ENCODE peak calls at places on chromosomes 4 and X, in five cellular contexts. One of them, this sample, is unnamed.

GRCh38 chrX:18291006-18291545 is 63.4 kb downstream of the SCML2 start:
- DNase-seq in globus pallidus: no peak
- DNase-seq in posterior cingulate gyrus: no peak
- DNase-seq in activated gamma-delta T cell treated with Interleukin-2 at 50 U/mL for 16 hours: no peak
- DNase-seq in upper lobe of right lung: no peak
- DNase-seq in this sample: no peak

GRCh38 chr4:130147618-130148017 is 1051.7 kb downstream of the C4orf33 start:
- DNase-seq in globus pallidus: peak
- DNase-seq in posterior cingulate gyrus: no peak
- DNase-seq in activated gamma-delta T cell treated with Interleukin-2 at 50 U/mL for 16 hours: no peak
- DNase-seq in upper lobe of right lung: no peak
- DNase-seq in this sample: no peak

GRCh38 chrX:8288590-8288989 is 117.5 kb upstream of the VCX2 start:
- DNase-seq in globus pallidus: no peak
- DNase-seq in posterior cingulate gyrus: no peak
- DNase-seq in activated gamma-delta T cell treated with Interleukin-2 at 50 U/mL for 16 hours: no peak
- DNase-seq in upper lobe of right lung: no peak
- DNase-seq in this sample: no peak

GRCh38 chr4:95867919-95868318 is 28.0 kb downstream of the PDHA2 start:
- DNase-seq in globus pallidus: no peak
- DNase-seq in posterior cingulate gyrus: no peak
- DNase-seq in activated gamma-delta T cell treated with Interleukin-2 at 50 U/mL for 16 hours: no peak
- DNase-seq in upper lobe of right lung: no peak
- DNase-seq in this sample: no peak

GRCh38 chrX:2516612-2517011 is 15.8 kb upstream of the DHRSX start:
- DNase-seq in globus pallidus: no peak
- DNase-seq in posterior cingulate gyrus: no peak
- DNase-seq in activated gamma-delta T cell treated with Interleukin-2 at 50 U/mL for 16 hours: no peak
- DNase-seq in upper lobe of right lung: no peak
- DNase-seq in this sample: no peak

GRCh38 chr4:149707862-149708261 is 107.8 kb downstream of the IQCM start:
- DNase-seq in globus pallidus: no peak
- DNase-seq in posterior cingulate gyrus: no peak
- DNase-seq in activated gamma-delta T cell treated with Interleukin-2 at 50 U/mL for 16 hours: no peak
- DNase-seq in upper lobe of right lung: no peak
- DNase-seq in this sample: no peak

GRCh38 chr4:53529025-53529424 is 62.3 kb downstream of the LNX1 start:
- DNase-seq in globus pallidus: no peak
- DNase-seq in posterior cingulate gyrus: no peak
- DNase-seq in activated gamma-delta T cell treated with Interleukin-2 at 50 U/mL for 16 hours: no peak
- DNase-seq in upper lobe of right lung: no peak
- DNase-seq in this sample: no peak

GRCh38 chr4:123826896-123827295 is 430.3 kb downstream of the SPRY1 start:
- DNase-seq in globus pallidus: no peak
- DNase-seq in posterior cingulate gyrus: no peak
- DNase-seq in activated gamma-delta T cell treated with Interleukin-2 at 50 U/mL for 16 hours: no peak
- DNase-seq in upper lobe of right lung: no peak
- DNase-seq in this sample: no peak

GRCh38 chrX:27619975-27620374 is 29.8 kb downstream of the DCAF8L2 start:
- DNase-seq in globus pallidus: no peak
- DNase-seq in posterior cingulate gyrus: no peak
- DNase-seq in activated gamma-delta T cell treated with Interleukin-2 at 50 U/mL for 16 hours: no peak
- DNase-seq in upper lobe of right lung: no peak
- DNase-seq in this sample: no peak

GRCh38 chr4:188008377-188008776 is 12.8 kb downstream of the ZFP42 start:
- DNase-seq in globus pallidus: no peak
- DNase-seq in posterior cingulate gyrus: no peak
- DNase-seq in activated gamma-delta T cell treated with Interleukin-2 at 50 U/mL for 16 hours: no peak
- DNase-seq in upper lobe of right lung: no peak
- DNase-seq in this sample: no peak

GRCh38 chr4:174697164-174697563 is 131.9 kb downstream of the GLRA3 start:
- DNase-seq in globus pallidus: no peak
- DNase-seq in posterior cingulate gyrus: no peak
- DNase-seq in activated gamma-delta T cell treated with Interleukin-2 at 50 U/mL for 16 hours: no peak
- DNase-seq in upper lobe of right lung: no peak
- DNase-seq in this sample: peak

GRCh38 chr4:109998867-109999303 is 86.2 kb downstream of the EGF start:
- DNase-seq in globus pallidus: peak
- DNase-seq in posterior cingulate gyrus: no peak
- DNase-seq in activated gamma-delta T cell treated with Interleukin-2 at 50 U/mL for 16 hours: peak
- DNase-seq in upper lobe of right lung: no peak
- DNase-seq in this sample: peak

GRCh38 chrX:30787012-30787411 is 102.0 kb downstream of the TAB3 start:
- DNase-seq in globus pallidus: no peak
- DNase-seq in posterior cingulate gyrus: no peak
- DNase-seq in activated gamma-delta T cell treated with Interleukin-2 at 50 U/mL for 16 hours: no peak
- DNase-seq in upper lobe of right lung: no peak
- DNase-seq in this sample: no peak

GRCh38 chrX:23513121-23513520 is 154.2 kb upstream of the PRDX4 start:
- DNase-seq in globus pallidus: no peak
- DNase-seq in posterior cingulate gyrus: no peak
- DNase-seq in activated gamma-delta T cell treated with Interleukin-2 at 50 U/mL for 16 hours: no peak
- DNase-seq in upper lobe of right lung: no peak
- DNase-seq in this sample: no peak

GRCh38 chr4:115529126-115529525 is 415.7 kb upstream of the NDST4 start:
- DNase-seq in globus pallidus: no peak
- DNase-seq in posterior cingulate gyrus: no peak
- DNase-seq in activated gamma-delta T cell treated with Interleukin-2 at 50 U/mL for 16 hours: no peak
- DNase-seq in upper lobe of right lung: no peak
- DNase-seq in this sample: no peak

GRCh38 chrX:19670321-19670750 is 155.0 kb upstream of the MAP3K15 start:
- DNase-seq in globus pallidus: no peak
- DNase-seq in posterior cingulate gyrus: no peak
- DNase-seq in activated gamma-delta T cell treated with Interleukin-2 at 50 U/mL for 16 hours: no peak
- DNase-seq in upper lobe of right lung: no peak
- DNase-seq in this sample: peak

GRCh38 chrX:50877310-50877709 is 33.2 kb upstream of the BMP15 start:
- DNase-seq in globus pallidus: peak
- DNase-seq in posterior cingulate gyrus: no peak
- DNase-seq in activated gamma-delta T cell treated with Interleukin-2 at 50 U/mL for 16 hours: no peak
- DNase-seq in upper lobe of right lung: no peak
- DNase-seq in this sample: no peak

GRCh38 chr4:165312506-165312905 is 15.0 kb upstream of the MSMO1 start:
- DNase-seq in globus pallidus: no peak
- DNase-seq in posterior cingulate gyrus: no peak
- DNase-seq in activated gamma-delta T cell treated with Interleukin-2 at 50 U/mL for 16 hours: no peak
- DNase-seq in upper lobe of right lung: no peak
- DNase-seq in this sample: no peak

GRCh38 chr4:88341227-88342192 is 37.1 kb upstream of the HERC6 start:
- DNase-seq in globus pallidus: peak
- DNase-seq in posterior cingulate gyrus: peak
- DNase-seq in activated gamma-delta T cell treated with Interleukin-2 at 50 U/mL for 16 hours: no peak
- DNase-seq in upper lobe of right lung: no peak
- DNase-seq in this sample: no peak

GRCh38 chr4:4368821-4369580 is 17.9 kb upstream of the NSG1 start:
- DNase-seq in globus pallidus: no peak
- DNase-seq in posterior cingulate gyrus: no peak
- DNase-seq in activated gamma-delta T cell treated with Interleukin-2 at 50 U/mL for 16 hours: no peak
- DNase-seq in upper lobe of right lung: peak
- DNase-seq in this sample: no peak

GRCh38 chr4:159396151-159396550 is 293.3 kb downstream of the RAPGEF2 start:
- DNase-seq in globus pallidus: no peak
- DNase-seq in posterior cingulate gyrus: no peak
- DNase-seq in activated gamma-delta T cell treated with Interleukin-2 at 50 U/mL for 16 hours: no peak
- DNase-seq in upper lobe of right lung: no peak
- DNase-seq in this sample: no peak

GRCh38 chrX:72314242-72314641 is 8.5 kb upstream of the CITED1 start:
- DNase-seq in globus pallidus: no peak
- DNase-seq in posterior cingulate gyrus: no peak
- DNase-seq in activated gamma-delta T cell treated with Interleukin-2 at 50 U/mL for 16 hours: no peak
- DNase-seq in upper lobe of right lung: no peak
- DNase-seq in this sample: no peak

GRCh38 chrX:18992829-18993228 is 8.9 kb upstream of the PHKA2 start:
- DNase-seq in globus pallidus: no peak
- DNase-seq in posterior cingulate gyrus: no peak
- DNase-seq in activated gamma-delta T cell treated with Interleukin-2 at 50 U/mL for 16 hours: no peak
- DNase-seq in upper lobe of right lung: no peak
- DNase-seq in this sample: no peak

GRCh38 chrX:40108084-40108958 is 10.6 kb upstream of the BCOR start:
- DNase-seq in globus pallidus: peak
- DNase-seq in posterior cingulate gyrus: no peak
- DNase-seq in activated gamma-delta T cell treated with Interleukin-2 at 50 U/mL for 16 hours: no peak
- DNase-seq in upper lobe of right lung: peak
- DNase-seq in this sample: no peak

GRCh38 chr4:118981839-118982381 is 93.3 kb downstream of the SYNPO2 start:
- DNase-seq in globus pallidus: peak
- DNase-seq in posterior cingulate gyrus: peak
- DNase-seq in activated gamma-delta T cell treated with Interleukin-2 at 50 U/mL for 16 hours: peak
- DNase-seq in upper lobe of right lung: no peak
- DNase-seq in this sample: peak

GRCh38 chr4:55947254-55947882 is 1.4 kb upstream of the CEP135 start:
- DNase-seq in globus pallidus: no peak
- DNase-seq in posterior cingulate gyrus: no peak
- DNase-seq in activated gamma-delta T cell treated with Interleukin-2 at 50 U/mL for 16 hours: no peak
- DNase-seq in upper lobe of right lung: no peak
- DNase-seq in this sample: peak

GRCh38 chrX:130110379-130111219 is at the start of gene ELF4:
- DNase-seq in globus pallidus: no peak
- DNase-seq in posterior cingulate gyrus: no peak
- DNase-seq in activated gamma-delta T cell treated with Interleukin-2 at 50 U/mL for 16 hours: peak
- DNase-seq in upper lobe of right lung: peak
- DNase-seq in this sample: peak

GRCh38 chr4:145012841-145013240 is 85.2 kb downstream of the ANAPC10 start:
- DNase-seq in globus pallidus: no peak
- DNase-seq in posterior cingulate gyrus: no peak
- DNase-seq in activated gamma-delta T cell treated with Interleukin-2 at 50 U/mL for 16 hours: no peak
- DNase-seq in upper lobe of right lung: no peak
- DNase-seq in this sample: peak

This sample was measured in HL-60.